ENCODE peak calls at places on chromosome 9, in four cellular contexts. One of them, this sample, is unnamed.

GRCh38 chr9:13942695-13943094 is 371.2 kb downstream of the NFIB start:
- DNase-seq in omental fat pad: no peak
- DNase-seq in choroid plexus epithelial cell: peak
- DNase-seq in neural crest cell: no peak
- DNase-seq in this sample: no peak

GRCh38 chr9:136711751-136712689 is at the start of gene DIPK1B:
- DNase-seq in omental fat pad: no peak
- DNase-seq in choroid plexus epithelial cell: no peak
- DNase-seq in neural crest cell: peak
- DNase-seq in this sample: peak

GRCh38 chr9:133839822-133840329 is 101.7 kb upstream of the SARDH start:
- DNase-seq in omental fat pad: no peak
- DNase-seq in choroid plexus epithelial cell: peak
- DNase-seq in neural crest cell: no peak
- DNase-seq in this sample: no peak

GRCh38 chr9:35553670-35554543 is 51.2 kb upstream of the TESK1 start:
- DNase-seq in omental fat pad: no peak
- DNase-seq in choroid plexus epithelial cell: peak
- DNase-seq in neural crest cell: peak
- DNase-seq in this sample: no peak

GRCh38 chr9:114056527-114056926 is 21.6 kb downstream of the AMBP start:
- DNase-seq in omental fat pad: no peak
- DNase-seq in choroid plexus epithelial cell: no peak
- DNase-seq in neural crest cell: no peak
- DNase-seq in this sample: no peak

GRCh38 chr9:35714579-35715252 is 17.3 kb downstream of the TLN1 start:
- DNase-seq in omental fat pad: no peak
- DNase-seq in choroid plexus epithelial cell: no peak
- DNase-seq in neural crest cell: no peak
- DNase-seq in this sample: no peak

GRCh38 chr9:110128664-110129329 is 79.2 kb downstream of the C9orf152 start:
- DNase-seq in omental fat pad: no peak
- DNase-seq in choroid plexus epithelial cell: peak
- DNase-seq in neural crest cell: no peak
- DNase-seq in this sample: no peak

GRCh38 chr9:10438955-10439354 is 173.8 kb downstream of the PTPRD start:
- DNase-seq in omental fat pad: no peak
- DNase-seq in choroid plexus epithelial cell: no peak
- DNase-seq in neural crest cell: no peak
- DNase-seq in this sample: no peak

GRCh38 chr9:34551751-34552605 is 29.2 kb upstream of the ENHO start:
- DNase-seq in omental fat pad: no peak
- DNase-seq in choroid plexus epithelial cell: no peak
- DNase-seq in neural crest cell: no peak
- DNase-seq in this sample: no peak

GRCh38 chr9:21027295-21027694 is 4.1 kb downstream of the HACD4 start:
- DNase-seq in omental fat pad: no peak
- DNase-seq in choroid plexus epithelial cell: peak
- DNase-seq in neural crest cell: no peak
- DNase-seq in this sample: no peak

GRCh38 chr9:31304576-31304975 is 1079.9 kb upstream of the ACO1 start:
- DNase-seq in omental fat pad: no peak
- DNase-seq in choroid plexus epithelial cell: peak
- DNase-seq in neural crest cell: no peak
- DNase-seq in this sample: no peak

GRCh38 chr9:87510251-87510683 is 12.6 kb downstream of the DAPK1 start:
- DNase-seq in omental fat pad: no peak
- DNase-seq in choroid plexus epithelial cell: no peak
- DNase-seq in neural crest cell: no peak
- DNase-seq in this sample: no peak

GRCh38 chr9:83432104-83432627 is 106.0 kb downstream of the FRMD3 start:
- DNase-seq in omental fat pad: no peak
- DNase-seq in choroid plexus epithelial cell: peak
- DNase-seq in neural crest cell: no peak
- DNase-seq in this sample: no peak

GRCh38 chr9:16830806-16831205 is 39.7 kb downstream of the BNC2 start:
- DNase-seq in omental fat pad: no peak
- DNase-seq in choroid plexus epithelial cell: no peak
- DNase-seq in neural crest cell: no peak
- DNase-seq in this sample: no peak

GRCh38 chr9:16832101-16832500 is 38.4 kb downstream of the BNC2 start:
- DNase-seq in omental fat pad: no peak
- DNase-seq in choroid plexus epithelial cell: no peak
- DNase-seq in neural crest cell: no peak
- DNase-seq in this sample: no peak

GRCh38 chr9:16833285-16833684 is 37.2 kb downstream of the BNC2 start:
- DNase-seq in omental fat pad: no peak
- DNase-seq in choroid plexus epithelial cell: no peak
- DNase-seq in neural crest cell: no peak
- DNase-seq in this sample: no peak

GRCh38 chr9:16834817-16835216 is 35.7 kb downstream of the BNC2 start:
- DNase-seq in omental fat pad: no peak
- DNase-seq in choroid plexus epithelial cell: no peak
- DNase-seq in neural crest cell: no peak
- DNase-seq in this sample: no peak
- TF ChIP-seq CTCF in omental fat pad: no peak
- TF ChIP-seq CTCF in choroid plexus epithelial cell: no peak
- TF ChIP-seq CTCF in neural crest cell: no peak
- TF ChIP-seq CTCF in this sample: no peak

DNA sequence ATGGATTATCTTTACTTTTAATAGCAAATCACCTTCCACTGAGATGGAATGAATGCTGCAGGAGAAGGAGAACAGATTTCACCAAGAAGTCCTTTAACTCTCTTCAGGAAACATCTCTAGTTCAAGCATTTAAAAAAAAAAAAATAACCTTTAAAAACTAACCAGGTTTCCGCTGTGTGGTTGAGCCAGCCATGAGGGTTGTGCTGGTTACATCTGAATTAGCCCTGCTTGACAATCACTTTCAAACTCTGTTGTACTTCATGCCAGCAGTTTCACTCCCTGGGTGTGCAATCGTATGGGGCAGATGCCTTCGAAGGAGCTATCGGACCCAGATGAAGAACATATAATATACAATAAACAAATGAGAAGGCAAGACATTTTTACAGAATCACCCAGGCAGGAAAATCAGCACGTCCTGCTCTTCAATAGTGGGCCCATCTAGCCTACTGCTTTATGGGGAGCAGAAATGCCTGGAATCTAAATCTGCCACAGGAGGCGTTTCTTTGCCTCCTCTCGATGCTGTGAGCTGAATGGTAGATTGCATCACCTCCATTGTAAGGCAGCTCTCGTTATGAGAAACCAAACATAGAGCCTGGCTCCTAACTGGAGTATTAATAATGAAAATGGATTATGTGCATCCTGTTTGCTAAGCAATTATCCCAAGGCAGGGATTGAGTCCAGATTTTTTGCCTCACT is 143.5 kb upstream of the SMARCA2 start:
- DNase-seq in omental fat pad: no peak
- DNase-seq in choroid plexus epithelial cell: peak
- DNase-seq in neural crest cell: no peak
- DNase-seq in this sample: no peak
- TF ChIP-seq CTCF in omental fat pad: no peak
- TF ChIP-seq CTCF in choroid plexus epithelial cell: no peak
- TF ChIP-seq CTCF in neural crest cell: no peak
- TF ChIP-seq CTCF in this sample: no peak

DNA sequence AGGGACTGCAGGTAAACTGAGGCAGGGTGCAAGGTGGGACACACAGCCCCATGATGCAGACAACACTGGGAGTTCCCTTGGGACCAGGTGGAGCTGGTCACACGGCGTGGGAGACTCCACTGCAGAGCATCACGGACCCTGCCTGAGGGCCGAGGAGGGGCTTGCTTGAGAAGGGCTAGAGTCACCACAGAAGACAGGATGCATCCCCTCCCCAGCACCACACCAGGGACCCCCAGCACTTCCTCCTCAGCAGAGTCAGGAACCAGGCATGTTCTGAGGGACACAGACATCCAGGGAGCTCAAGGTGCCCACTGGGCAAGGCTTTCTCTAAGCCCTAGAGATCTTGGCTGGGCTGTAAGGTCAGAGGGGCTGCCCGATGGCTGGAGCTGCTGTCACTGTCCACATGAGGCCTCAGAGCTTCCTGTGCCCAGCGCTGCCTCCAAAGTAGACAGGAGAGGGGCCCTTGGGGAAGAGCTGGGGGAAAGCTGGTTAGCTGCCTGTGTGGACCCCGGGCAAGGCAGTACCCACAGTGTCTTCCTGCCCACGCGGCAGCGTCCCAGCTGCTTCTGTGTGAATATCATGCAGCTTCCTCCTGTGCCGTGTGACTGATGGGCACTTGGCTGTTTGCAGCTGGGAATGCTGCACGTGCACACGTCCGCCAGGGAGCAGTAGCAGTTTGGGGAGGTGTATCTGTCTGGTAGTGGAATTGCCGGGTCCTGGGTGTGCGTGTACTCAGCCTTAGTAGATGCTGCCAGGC is 176.6 kb downstream of the CACNA1B start:
- DNase-seq in omental fat pad: no peak
- DNase-seq in choroid plexus epithelial cell: no peak
- DNase-seq in neural crest cell: no peak
- DNase-seq in this sample: peak
- TF ChIP-seq CTCF in omental fat pad: no peak
- TF ChIP-seq CTCF in choroid plexus epithelial cell: no peak
- TF ChIP-seq CTCF in neural crest cell: no peak
- TF ChIP-seq CTCF in this sample: no peak

GRCh38 chr9:99103909-99104458 is 929 bp upstream of the TGFBR1 start:
- DNase-seq in omental fat pad: no peak
- DNase-seq in choroid plexus epithelial cell: peak
- DNase-seq in neural crest cell: no peak
- DNase-seq in this sample: no peak

GRCh38 chr9:99105152-99106043 is 485 bp downstream of the TGFBR1 start:
- DNase-seq in omental fat pad: peak
- DNase-seq in choroid plexus epithelial cell: peak
- DNase-seq in neural crest cell: peak
- DNase-seq in this sample: peak

GRCh38 chr9:99103505-99103904 is 1.4 kb upstream of the TGFBR1 start:
- DNase-seq in omental fat pad: no peak
- DNase-seq in choroid plexus epithelial cell: no peak
- DNase-seq in neural crest cell: no peak
- DNase-seq in this sample: no peak

GRCh38 chr9:99106044-99106375 is 1.1 kb downstream of the TGFBR1 start:
- DNase-seq in omental fat pad: no peak
- DNase-seq in choroid plexus epithelial cell: no peak
- DNase-seq in neural crest cell: no peak
- DNase-seq in this sample: no peak

GRCh38 chr9:99104459-99105151 is at the start of gene TGFBR1:
- DNase-seq in omental fat pad: peak
- DNase-seq in choroid plexus epithelial cell: peak
- DNase-seq in neural crest cell: peak
- DNase-seq in this sample: peak
- TF ChIP-seq CTCF in omental fat pad: no peak
- TF ChIP-seq CTCF in choroid plexus epithelial cell: no peak
- TF ChIP-seq CTCF in neural crest cell: no peak
- TF ChIP-seq CTCF in this sample: no peak

GRCh38 chr9:84652496-84653081 is 16.9 kb upstream of the NTRK2 start:
- DNase-seq in omental fat pad: no peak
- DNase-seq in choroid plexus epithelial cell: no peak
- DNase-seq in neural crest cell: no peak
- DNase-seq in this sample: no peak
- TF ChIP-seq CTCF in omental fat pad: no peak
- TF ChIP-seq CTCF in choroid plexus epithelial cell: no peak
- TF ChIP-seq CTCF in neural crest cell: no peak
- TF ChIP-seq CTCF in this sample: no peak

GRCh38 chr9:106859957-106860715 is 2.8 kb upstream of the ZNF462 start:
- DNase-seq in omental fat pad: no peak
- DNase-seq in choroid plexus epithelial cell: no peak
- DNase-seq in neural crest cell: peak
- DNase-seq in this sample: peak

GRCh38 chr9:106861585-106862114 is 1.3 kb upstream of the ZNF462 start:
- DNase-seq in omental fat pad: no peak
- DNase-seq in choroid plexus epithelial cell: no peak
- DNase-seq in neural crest cell: no peak
- DNase-seq in this sample: no peak

GRCh38 chr9:106860731-106861584 is 2.0 kb upstream of the ZNF462 start:
- DNase-seq in omental fat pad: no peak
- DNase-seq in choroid plexus epithelial cell: peak
- DNase-seq in neural crest cell: peak
- DNase-seq in this sample: no peak

GRCh38 chr9:106862946-106863740 is at the start of gene ZNF462:
- DNase-seq in omental fat pad: no peak
- DNase-seq in choroid plexus epithelial cell: peak
- DNase-seq in neural crest cell: peak
- DNase-seq in this sample: peak

DNA sequence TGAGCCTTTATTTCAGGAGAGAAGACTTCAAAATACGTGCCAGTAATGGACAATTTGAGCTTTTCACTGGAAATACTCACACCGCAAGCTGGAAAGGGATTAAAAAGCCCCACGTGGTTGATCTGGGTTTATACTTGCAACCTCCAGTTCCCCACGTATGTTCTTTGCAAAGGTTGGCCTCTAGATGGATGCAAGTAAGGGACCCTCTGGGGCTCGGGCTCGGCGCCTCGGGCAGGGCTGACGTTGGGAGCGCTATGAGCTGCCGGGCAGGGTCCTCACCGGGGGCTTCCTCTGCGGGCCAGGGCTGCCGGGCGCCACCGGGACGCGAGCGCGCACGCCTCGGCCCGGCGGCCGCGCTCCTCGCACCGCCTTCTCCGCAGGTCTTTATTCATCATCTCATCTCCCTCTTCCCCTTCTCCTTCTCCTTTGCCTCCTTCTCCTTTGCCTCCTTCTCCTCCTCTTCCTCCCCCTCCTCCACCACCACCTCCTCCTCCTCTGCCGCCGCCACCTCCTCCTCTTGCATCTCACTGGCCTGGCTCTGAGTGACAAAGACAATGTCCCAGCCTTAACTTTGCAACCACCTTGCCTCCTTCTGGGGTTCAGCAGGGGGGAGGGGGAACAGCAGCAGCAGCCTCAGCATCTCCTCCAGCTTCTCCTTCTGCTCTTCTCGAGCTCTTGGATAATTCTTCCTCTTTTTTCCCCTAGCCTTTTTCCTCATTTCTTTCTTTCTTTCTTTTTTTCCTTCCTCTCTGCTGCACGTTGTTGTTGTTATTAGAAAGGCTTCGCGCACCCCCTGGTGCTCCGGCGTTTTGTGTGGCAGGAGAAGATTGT is 636 bp upstream of the ZNF462 start:
- DNase-seq in omental fat pad: no peak
- DNase-seq in choroid plexus epithelial cell: peak
- DNase-seq in neural crest cell: peak
- DNase-seq in this sample: peak
- TF ChIP-seq CTCF in omental fat pad: no peak
- TF ChIP-seq CTCF in choroid plexus epithelial cell: peak
- TF ChIP-seq CTCF in neural crest cell: no peak
- TF ChIP-seq CTCF in this sample: no peak